ENCODE peak calls at places on chromosomes 16 and 17, in nine cellular contexts. E is anterior cingulate cortex; I is body of pancreas; A is LoVo; G is NCI-H774; W is EL; O is HCT116; P is BJ; Y is CD4-positive, CD25-positive, alpha-beta regulatory T cell. L is an unnamed sample.

GRCh38 chr17:17347956-17348871 is 45.0 kb downstream of the NT5M start:
- DNase-seq in E (no peak), I (no peak), A (no peak), G (no peak), W (no peak), O (no peak), P (no peak), Y (no peak), L (no peak)

GRCh38 chr17:67020293-67020766 is 24.0 kb upstream of the CACNG1 start:
- DNase-seq in E (no peak), I (no peak), A (no peak), G (no peak), W (no peak), O (no peak), P (no peak), Y (no peak), L (no peak)

GRCh38 chr17:229945-230235 is 48.4 kb upstream of the DOC2B start:
- DNase-seq in E (no peak), I (no peak), A (no peak), G (no peak), W (no peak), O (no peak), P (no peak), Y (no peak), L (no peak)

GRCh38 chr16:20910781-20911321 is 10.3 kb downstream of the LYRM1 start:
- DNase-seq in E (no peak), I (no peak), A (peak), G (no peak), W (peak), O (peak), P (peak), Y (no peak), L (peak)

GRCh38 chr17:66255112-66255511 is 25.9 kb upstream of the APOH start:
- DNase-seq in E (no peak), I (peak), A (peak), G (peak), W (peak), O (peak), P (no peak), Y (peak), L (peak)

GRCh38 chr17:70658324-70658723 is 489.0 kb downstream of the KCNJ2 start:
- DNase-seq in E (no peak), I (no peak), A (no peak), G (no peak), W (no peak), O (no peak), P (no peak), Y (no peak), L (no peak)

GRCh38 chr17:31571124-31571892 is 179.8 kb downstream of the RAB11FIP4 start:
- DNase-seq in E (no peak), I (peak), A (peak), G (no peak), W (peak), O (no peak), P (peak), Y (no peak), L (peak)

GRCh38 chr16:87812200-87812656 is 46.4 kb upstream of the KLHDC4 start:
- DNase-seq in E (no peak), I (peak), A (no peak), G (no peak), W (no peak), O (no peak), P (no peak), Y (no peak), L (no peak)

L was measured in PC-9.